ENCODE peak calls at places on chromosomes 2 and 18, in eight cellular contexts. Q is pancreas, U is cardiac fibroblast, H is body of pancreas, I is astrocyte of the spinal cord, S is DND-41, O is lung, A is retinal pigment epithelial cell. R is an unnamed sample.

GRCh38 chr18:9721893-9722515 is 13.9 kb downstream of the RAB31 start:
- DNase-seq in Q (no peak), U (no peak), H (no peak), I (no peak), S (no peak), O (no peak), A (no peak), R (no peak)

GRCh38 chr2:238425505-238425978 is 1.2 kb upstream of the ASB1 start:
- DNase-seq in Q (no peak), U (no peak), H (no peak), I (no peak), S (no peak), O (no peak), A (no peak), R (no peak)

GRCh38 chr2:26048791-26049190 is 14.9 kb downstream of the RAB10 start:
- DNase-seq in Q (no peak), U (no peak), H (no peak), I (no peak), S (no peak), O (no peak), A (no peak), R (no peak)

GRCh38 chr2:105744909-105745853 is at the start of gene NCK2:
- DNase-seq in Q (peak; percentile 78), U (peak; percentile 34), H (peak; percentile 24), I (peak; percentile 40), S (peak; percentile 49), O (no peak), A (no peak), R (no peak)

GRCh38 chr2:96098900-96099590 is 17.3 kb downstream of the ADRA2B start:
- DNase-seq in Q (peak; percentile 37), U (no peak), H (peak; percentile 16), I (no peak), S (no peak), O (no peak), A (no peak), R (no peak)

GRCh38 chr2:136932700-136933099 is 167.4 kb downstream of the THSD7B start:
- DNase-seq in Q (no peak), U (peak; percentile 55), H (no peak), I (no peak), S (peak; percentile 15), O (no peak), A (no peak), R (no peak)

GRCh38 chr18:24173997-24174396 is 35.1 kb downstream of the CABYR start:
- DNase-seq in Q (no peak), U (no peak), H (no peak), I (no peak), S (no peak), O (no peak), A (no peak), R (no peak)

GRCh38 chr18:11980555-11981382 is 538 bp upstream of the IMPA2 start:
- DNase-seq in Q (peak; percentile 99), U (peak; percentile 98), H (peak; percentile 100), I (peak; percentile 98), S (peak; percentile 97), O (peak; percentile 99), A (peak; percentile 95), R (peak; percentile 70)

GRCh38 chr2:118865106-118865505 is 17.7 kb upstream of the EN1 start:
- DNase-seq in Q (no peak), U (peak; percentile 71), H (no peak), I (no peak), S (peak; percentile 37), O (no peak), A (peak; percentile 10), R (no peak)

GRCh38 chr2:104847821-104848160 is 6.1 kb upstream of the POU3F3 start:
- DNase-seq in Q (no peak), U (no peak), H (no peak), I (peak; percentile 28), S (no peak), O (no peak), A (no peak), R (no peak)

GRCh38 chr2:205175831-205176230 is 506.5 kb upstream of the NRP2 start:
- DNase-seq in Q (no peak), U (no peak), H (peak; percentile 44), I (no peak), S (no peak), O (no peak), A (no peak), R (no peak)

GRCh38 chr2:767440-767839 is 90.2 kb upstream of the TMEM18 start:
- DNase-seq in Q (no peak), U (no peak), H (no peak), I (peak; percentile 2), S (peak; percentile 97), O (no peak), A (no peak), R (no peak)

GRCh38 chr2:71898851-71899681 is 248.6 kb downstream of the CYP26B1 start:
- DNase-seq in Q (no peak), U (no peak), H (no peak), I (no peak), S (no peak), O (peak; percentile 22), A (no peak), R (no peak)

GRCh38 chr2:55232863-55233657 is 572 bp downstream of the RPS27A start:
- DNase-seq in Q (peak; percentile 69), U (peak; percentile 37), H (peak; percentile 54), I (peak; percentile 26), S (peak; percentile 40), O (peak; percentile 41), A (no peak), R (no peak)

DNA sequence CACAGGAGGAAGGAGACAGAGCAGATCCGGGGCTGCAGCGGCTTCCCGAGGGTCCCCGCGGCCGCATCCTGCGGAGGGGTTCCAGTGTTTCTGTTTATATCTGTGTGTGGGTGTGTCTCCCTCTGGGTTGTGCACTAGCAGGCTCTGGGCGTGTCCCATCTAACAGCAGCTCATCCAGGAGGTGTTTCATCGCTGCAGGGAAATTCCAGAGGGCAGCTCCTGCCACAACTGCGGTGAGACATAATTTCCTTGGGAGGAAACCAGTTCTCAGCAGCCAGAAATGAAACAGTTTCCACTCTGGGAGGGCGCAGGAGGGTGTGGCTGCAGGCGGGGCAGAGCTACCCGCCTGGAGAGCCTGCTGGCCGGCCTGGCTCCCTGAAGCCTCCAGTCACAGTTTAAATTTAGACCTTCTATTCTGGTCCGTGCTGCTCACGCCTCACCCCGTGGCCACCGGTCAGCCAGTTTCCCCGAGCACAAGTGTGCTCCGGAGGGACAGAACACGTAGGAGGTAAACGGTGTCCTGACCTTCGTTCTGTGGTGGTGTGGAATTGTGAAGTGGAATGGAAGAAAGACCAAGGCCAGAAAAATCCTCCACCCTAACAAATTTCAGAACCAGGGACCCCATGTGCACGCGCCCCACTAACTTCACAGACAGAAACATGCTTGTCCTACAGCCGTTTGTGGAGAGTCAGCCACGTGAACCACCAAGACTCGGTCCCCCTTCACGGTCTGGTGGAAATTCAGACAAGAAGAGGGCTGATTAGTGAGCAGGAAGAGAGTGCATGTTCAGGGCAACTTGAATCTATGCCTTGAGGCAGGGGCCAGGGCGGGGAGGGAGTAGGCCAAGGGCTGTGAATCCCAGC is 50.2 kb downstream of the TEX44 start:
- DNase-seq in Q (no peak), U (peak; percentile 97), H (peak; percentile 50), I (peak; percentile 96), S (peak; percentile 53), O (peak; percentile 82), A (peak; percentile 72), R (peak; percentile 72)
- H3K4me3 ChIP-seq in Q (no peak overlapping the region), U (no peak overlapping the region), H (no peak overlapping the region), I (no peak overlapping the region), S (no peak overlapping the region), O (no peak overlapping the region), A (no peak overlapping the region), R (no peak overlapping the region)

GRCh38 chr2:215601990-215602721 is 166.3 kb upstream of the FN1 start:
- DNase-seq in Q (no peak), U (peak; percentile 69), H (no peak), I (peak; percentile 83), S (no peak), O (no peak), A (no peak), R (no peak)
- H3K4me3 ChIP-seq in Q (no peak overlapping the region), U (no peak overlapping the region), H (no peak overlapping the region), I (no peak overlapping the region), S (no peak overlapping the region), O (no peak overlapping the region), A (no peak overlapping the region), R (no peak overlapping the region)

DNA sequence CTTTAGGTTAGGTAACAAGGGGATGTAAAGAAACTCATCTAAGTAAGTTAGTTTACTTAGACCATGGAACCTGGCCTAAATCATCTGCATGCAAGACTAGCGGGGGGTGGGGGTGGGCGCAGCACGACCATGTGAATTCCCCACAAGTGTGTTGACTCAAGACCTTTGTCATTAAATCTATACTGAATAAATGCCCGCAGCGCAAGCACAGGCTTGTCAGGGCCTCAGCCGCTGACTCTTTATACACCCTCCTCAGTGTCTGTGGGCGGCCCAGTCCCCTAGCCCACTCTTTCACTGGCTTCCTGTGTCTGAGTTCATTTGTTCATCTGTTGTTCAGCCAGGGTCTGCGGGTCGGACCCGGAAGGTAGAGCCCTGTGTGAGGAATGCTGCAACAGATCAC is 17.8 kb downstream of the MAP3K2 start:
- DNase-seq in Q (no peak), U (no peak), H (no peak), I (no peak), S (no peak), O (no peak), A (no peak), R (no peak)
- H3K4me3 ChIP-seq in Q (no peak overlapping the region), U (no peak overlapping the region), H (no peak overlapping the region), I (no peak overlapping the region), S (no peak overlapping the region), O (no peak overlapping the region), A (no peak overlapping the region), R (no peak overlapping the region)

GRCh38 chr2:74436111-74436803 is 5.5 kb downstream of the RTKN start:
- DNase-seq in Q (no peak), U (no peak), H (no peak), I (no peak), S (no peak), O (no peak), A (no peak), R (no peak)
- H3K4me3 ChIP-seq in Q (no peak overlapping the region), U (no peak overlapping the region), H (no peak overlapping the region), I (no peak overlapping the region), S (no peak overlapping the region), O (no peak overlapping the region), A (no peak overlapping the region), R (no peak overlapping the region)